ENCODE peak calls at places on chromosomes 7 and 10, in nine cellular contexts. One of them, this sample, is unnamed.

GRCh38 chr7:26508481-26508880 is 216.8 kb downstream of the SNX10 start:
- DNase-seq in NCI-H460: no peak
- DNase-seq in adrenal gland: no peak
- DNase-seq in glutamatergic neuron: no peak
- DNase-seq in astrocyte of the hippocampus: no peak
- DNase-seq in stimulated activated CD8-positive, alpha-beta memory T cell treated with anti-CD3 and anti-CD28 coated beads, Interleukin-2, amount 100 ng/mL, for 1 hour: no peak
- DNase-seq in Daoy: no peak
- DNase-seq in activated effector memory CD4-positive, alpha-beta T cell treated with anti-CD3 and anti-CD28 coated beads, Interleukin-2, amount 50 U/mL, for 16 hours: no peak
- DNase-seq in activated CD8-positive, alpha-beta memory T cell treated with anti-CD3 and anti-CD28 coated beads, Interleukin-2, amount 50 U/mL, for 4 hours: no peak
- DNase-seq in this sample: peak; percentile 37

GRCh38 chr10:29119374-29119773 is 169.5 kb upstream of the LYZL1 start:
- DNase-seq in NCI-H460: no peak
- DNase-seq in adrenal gland: peak; percentile 31
- DNase-seq in glutamatergic neuron: peak; percentile 38
- DNase-seq in astrocyte of the hippocampus: peak; percentile 19
- DNase-seq in stimulated activated CD8-positive, alpha-beta memory T cell treated with anti-CD3 and anti-CD28 coated beads, Interleukin-2, amount 100 ng/mL, for 1 hour: no peak
- DNase-seq in Daoy: no peak
- DNase-seq in activated effector memory CD4-positive, alpha-beta T cell treated with anti-CD3 and anti-CD28 coated beads, Interleukin-2, amount 50 U/mL, for 16 hours: no peak
- DNase-seq in activated CD8-positive, alpha-beta memory T cell treated with anti-CD3 and anti-CD28 coated beads, Interleukin-2, amount 50 U/mL, for 4 hours: no peak
- DNase-seq in this sample: peak; percentile 91

GRCh38 chr10:33122014-33122788 is 164.2 kb upstream of the ITGB1 start:
- DNase-seq in NCI-H460: no peak
- DNase-seq in adrenal gland: no peak
- DNase-seq in glutamatergic neuron: no peak
- DNase-seq in astrocyte of the hippocampus: peak; percentile 95
- DNase-seq in stimulated activated CD8-positive, alpha-beta memory T cell treated with anti-CD3 and anti-CD28 coated beads, Interleukin-2, amount 100 ng/mL, for 1 hour: no peak
- DNase-seq in Daoy: peak; percentile 87
- DNase-seq in activated effector memory CD4-positive, alpha-beta T cell treated with anti-CD3 and anti-CD28 coated beads, Interleukin-2, amount 50 U/mL, for 16 hours: no peak
- DNase-seq in activated CD8-positive, alpha-beta memory T cell treated with anti-CD3 and anti-CD28 coated beads, Interleukin-2, amount 50 U/mL, for 4 hours: no peak
- DNase-seq in this sample: no peak

GRCh38 chr7:55641273-55641691 is 69.0 kb upstream of the VOPP1 start:
- DNase-seq in NCI-H460: peak; percentile 33
- DNase-seq in adrenal gland: peak; percentile 68
- DNase-seq in glutamatergic neuron: no peak
- DNase-seq in astrocyte of the hippocampus: peak; percentile 89
- DNase-seq in stimulated activated CD8-positive, alpha-beta memory T cell treated with anti-CD3 and anti-CD28 coated beads, Interleukin-2, amount 100 ng/mL, for 1 hour: peak; percentile 9
- DNase-seq in Daoy: peak; percentile 86
- DNase-seq in activated effector memory CD4-positive, alpha-beta T cell treated with anti-CD3 and anti-CD28 coated beads, Interleukin-2, amount 50 U/mL, for 16 hours: peak; percentile 66
- DNase-seq in activated CD8-positive, alpha-beta memory T cell treated with anti-CD3 and anti-CD28 coated beads, Interleukin-2, amount 50 U/mL, for 4 hours: no peak
- DNase-seq in this sample: peak; percentile 17

GRCh38 chr7:30179016-30179436 is 44.2 kb downstream of the MTURN start:
- DNase-seq in NCI-H460: no peak
- DNase-seq in adrenal gland: peak; percentile 46
- DNase-seq in glutamatergic neuron: no peak
- DNase-seq in astrocyte of the hippocampus: no peak
- DNase-seq in stimulated activated CD8-positive, alpha-beta memory T cell treated with anti-CD3 and anti-CD28 coated beads, Interleukin-2, amount 100 ng/mL, for 1 hour: no peak
- DNase-seq in Daoy: no peak
- DNase-seq in activated effector memory CD4-positive, alpha-beta T cell treated with anti-CD3 and anti-CD28 coated beads, Interleukin-2, amount 50 U/mL, for 16 hours: no peak
- DNase-seq in activated CD8-positive, alpha-beta memory T cell treated with anti-CD3 and anti-CD28 coated beads, Interleukin-2, amount 50 U/mL, for 4 hours: no peak
- DNase-seq in this sample: no peak

GRCh38 chr10:97117372-97117771 is 68.4 kb downstream of the SLIT1 start:
- DNase-seq in NCI-H460: no peak
- DNase-seq in adrenal gland: no peak
- DNase-seq in glutamatergic neuron: no peak
- DNase-seq in astrocyte of the hippocampus: no peak
- DNase-seq in stimulated activated CD8-positive, alpha-beta memory T cell treated with anti-CD3 and anti-CD28 coated beads, Interleukin-2, amount 100 ng/mL, for 1 hour: no peak
- DNase-seq in Daoy: no peak
- DNase-seq in activated effector memory CD4-positive, alpha-beta T cell treated with anti-CD3 and anti-CD28 coated beads, Interleukin-2, amount 50 U/mL, for 16 hours: no peak
- DNase-seq in activated CD8-positive, alpha-beta memory T cell treated with anti-CD3 and anti-CD28 coated beads, Interleukin-2, amount 50 U/mL, for 4 hours: no peak
- DNase-seq in this sample: no peak

GRCh38 chr10:28036587-28036986 is 37.7 kb upstream of the ODAD2 start:
- DNase-seq in NCI-H460: no peak
- DNase-seq in adrenal gland: no peak
- DNase-seq in glutamatergic neuron: no peak
- DNase-seq in astrocyte of the hippocampus: peak; percentile 44
- DNase-seq in stimulated activated CD8-positive, alpha-beta memory T cell treated with anti-CD3 and anti-CD28 coated beads, Interleukin-2, amount 100 ng/mL, for 1 hour: no peak
- DNase-seq in Daoy: no peak
- DNase-seq in activated effector memory CD4-positive, alpha-beta T cell treated with anti-CD3 and anti-CD28 coated beads, Interleukin-2, amount 50 U/mL, for 16 hours: no peak
- DNase-seq in activated CD8-positive, alpha-beta memory T cell treated with anti-CD3 and anti-CD28 coated beads, Interleukin-2, amount 50 U/mL, for 4 hours: no peak
- DNase-seq in this sample: no peak

GRCh38 chr7:108418941-108419340 is 37.3 kb downstream of the NRCAM start:
- DNase-seq in NCI-H460: peak; percentile 85
- DNase-seq in adrenal gland: no peak
- DNase-seq in glutamatergic neuron: no peak
- DNase-seq in astrocyte of the hippocampus: no peak
- DNase-seq in stimulated activated CD8-positive, alpha-beta memory T cell treated with anti-CD3 and anti-CD28 coated beads, Interleukin-2, amount 100 ng/mL, for 1 hour: no peak
- DNase-seq in Daoy: no peak
- DNase-seq in activated effector memory CD4-positive, alpha-beta T cell treated with anti-CD3 and anti-CD28 coated beads, Interleukin-2, amount 50 U/mL, for 16 hours: no peak
- DNase-seq in activated CD8-positive, alpha-beta memory T cell treated with anti-CD3 and anti-CD28 coated beads, Interleukin-2, amount 50 U/mL, for 4 hours: no peak
- DNase-seq in this sample: no peak

GRCh38 chr7:36986429-36987362 is 262.4 kb upstream of the AOAH start:
- DNase-seq in NCI-H460: peak; percentile 47
- DNase-seq in adrenal gland: peak; percentile 72
- DNase-seq in glutamatergic neuron: peak; percentile 84
- DNase-seq in astrocyte of the hippocampus: peak; percentile 83
- DNase-seq in stimulated activated CD8-positive, alpha-beta memory T cell treated with anti-CD3 and anti-CD28 coated beads, Interleukin-2, amount 100 ng/mL, for 1 hour: peak; percentile 28
- DNase-seq in Daoy: peak; percentile 87
- DNase-seq in activated effector memory CD4-positive, alpha-beta T cell treated with anti-CD3 and anti-CD28 coated beads, Interleukin-2, amount 50 U/mL, for 16 hours: peak; percentile 83
- DNase-seq in activated CD8-positive, alpha-beta memory T cell treated with anti-CD3 and anti-CD28 coated beads, Interleukin-2, amount 50 U/mL, for 4 hours: peak; percentile 63
- DNase-seq in this sample: peak; percentile 86

GRCh38 chr7:135597926-135598305 is 40.2 kb downstream of the NUP205 start:
- DNase-seq in NCI-H460: no peak
- DNase-seq in adrenal gland: no peak
- DNase-seq in glutamatergic neuron: no peak
- DNase-seq in astrocyte of the hippocampus: peak; percentile 39
- DNase-seq in stimulated activated CD8-positive, alpha-beta memory T cell treated with anti-CD3 and anti-CD28 coated beads, Interleukin-2, amount 100 ng/mL, for 1 hour: no peak
- DNase-seq in Daoy: no peak
- DNase-seq in activated effector memory CD4-positive, alpha-beta T cell treated with anti-CD3 and anti-CD28 coated beads, Interleukin-2, amount 50 U/mL, for 16 hours: no peak
- DNase-seq in activated CD8-positive, alpha-beta memory T cell treated with anti-CD3 and anti-CD28 coated beads, Interleukin-2, amount 50 U/mL, for 4 hours: no peak
- DNase-seq in this sample: no peak